ENCODE peak calls at places on chromosome 18, in seven cellular contexts. L is effector memory CD4-positive, alpha-beta T cell; S is esophagus squamous epithelium; Z is T1000; K is GM23248; I is Jurkat, Clone E6-1; G is HCT116. U is an unnamed sample.

GRCh38 chr18:75800331-75800648 is 372.8 kb upstream of the SMIM21 start:
- DNase-seq in L (no peak), S (no peak), Z (no peak), K (no peak), I (no peak), G (no peak), U (no peak)

GRCh38 chr18:46424898-46425297 is 232.1 kb downstream of the LOXHD1 start:
- DNase-seq in L (no peak), S (no peak), Z (no peak), K (no peak), I (no peak), G (no peak), U (no peak)

GRCh38 chr18:267380-267687 is 513 bp downstream of the THOC1 start:
- DNase-seq in L (no peak), S (no peak), Z (no peak), K (no peak), I (peak), G (no peak), U (peak)

GRCh38 chr18:45775241-45775676 is 50.2 kb upstream of the SIGLEC15 start:
- DNase-seq in L (no peak), S (no peak), Z (no peak), K (peak), I (no peak), G (peak), U (peak)

GRCh38 chr18:11310476-11311086 is 161.2 kb upstream of the PIEZO2 start:
- DNase-seq in L (no peak), S (no peak), Z (no peak), K (peak), I (peak), G (peak), U (peak)

GRCh38 chr18:64539852-64540251 is 391.0 kb upstream of the LINC00305 start:
- DNase-seq in L (no peak), S (no peak), Z (peak), K (no peak), I (no peak), G (no peak), U (no peak)

GRCh38 chr18:2805970-2806943 is 40.5 kb upstream of the EMILIN2 start:
- DNase-seq in L (no peak), S (no peak), Z (no peak), K (peak), I (no peak), G (no peak), U (peak)

GRCh38 chr18:57915848-57916596 is 112.9 kb upstream of the ATP8B1 start:
- DNase-seq in L (no peak), S (no peak), Z (no peak), K (no peak), I (no peak), G (no peak), U (no peak)

GRCh38 chr18:13237073-13237472 is 18.5 kb downstream of the LDLRAD4 start:
- DNase-seq in L (no peak), S (no peak), Z (no peak), K (no peak), I (no peak), G (no peak), U (no peak)

GRCh38 chr18:53567935-53568574 is 656.4 kb downstream of the MBD2 start:
- DNase-seq in L (no peak), S (no peak), Z (no peak), K (peak), I (peak), G (no peak), U (peak)

U was measured in AG08395.